ENCODE peak calls at places on chromosomes 2 and 18, in seven cellular contexts. D is CD8-positive, alpha-beta T cell; A is fibroblast of villous mesenchyme; G is WTC11; F is SK-N-SH; Y is heart left ventricle; E is type B pancreatic cell. Z is an unnamed sample.
A peak's percentile ranks its signal among the peaks of the same experiment; 100 is the strongest.

GRCh38 chr2:94986392-94986963 is 39.0 kb upstream of the MAL start:
- DNase-seq in E (no peak), A (peak; percentile 65), D (peak; percentile 45), F (peak; percentile 63), G (peak; percentile 75), Y (no peak), Z (peak; percentile 67)

GRCh38 chr2:113754989-113755689 is 1.3 kb downstream of the SLC35F5 start:
- DNase-seq in D (no peak), E (no peak), A (peak; percentile 27), G (no peak), Y (no peak), F (no peak), Z (no peak)

GRCh38 chr2:192960945-192961344 is 766.2 kb upstream of the TMEFF2 start:
- DNase-seq in F (no peak), D (no peak), E (no peak), G (no peak), Y (no peak), A (no peak), Z (no peak)

GRCh38 chr2:28375742-28376631 is 16.7 kb upstream of the FOSL2 start:
- DNase-seq in F (no peak), G (no peak), A (no peak), E (no peak), Y (no peak), D (no peak), Z (no peak)

GRCh38 chr2:75100011-75100680 is 99.2 kb downstream of the TACR1 start:
- DNase-seq in E (no peak), G (no peak), F (peak; percentile 7), A (peak; percentile 65), Y (no peak), D (no peak), Z (no peak)

GRCh38 chr2:213627054-213627710 is 342.9 kb downstream of the SPAG16 start:
- DNase-seq in Y (no peak), E (no peak), D (no peak), A (no peak), G (no peak), F (no peak), Z (no peak)

GRCh38 chr2:238985931-238986446 is 138.1 kb downstream of the TWIST2 start:
- DNase-seq in D (no peak), Y (no peak), G (no peak), F (peak; percentile 16), E (no peak), A (no peak), Z (no peak)

GRCh38 chr2:128311216-128311754 is 7.4 kb downstream of the HS6ST1 start:
- DNase-seq in Y (no peak), D (peak; percentile 39), G (no peak), E (no peak), A (no peak), F (no peak), Z (no peak)

GRCh38 chr2:231198291-231199173 is at the start of gene ARMC9:
- DNase-seq in D (peak; percentile 82), F (peak; percentile 99), Y (peak; percentile 80), A (peak; percentile 60), G (peak; percentile 81), E (peak; percentile 86), Z (peak; percentile 76)

GRCh38 chr2:208620487-208620978 is 213.9 kb downstream of the PTH2R start:
- DNase-seq in G (no peak), Y (no peak), F (peak; percentile 7), D (no peak), E (no peak), A (no peak), Z (no peak)

GRCh38 chr2:193966590-193966989 is 1690.4 kb upstream of the SLC39A10 start:
- DNase-seq in D (no peak), Y (no peak), A (peak; percentile 48), G (no peak), E (no peak), F (no peak), Z (no peak)

GRCh38 chr2:28750316-28751101 is 1.1 kb upstream of the PPP1CB start:
- DNase-seq in F (peak; percentile 28), A (peak; percentile 59), E (no peak), Y (peak; percentile 16), D (no peak), G (no peak), Z (no peak)

GRCh38 chr2:12456293-12457151 is 260.2 kb upstream of the TRIB2 start:
- DNase-seq in G (peak; percentile 20), E (no peak), D (peak; percentile 75), A (peak; percentile 100), F (no peak), Y (peak; percentile 76), Z (no peak)

GRCh38 chr2:36277146-36277808 is 78.3 kb upstream of the CRIM1 start:
- DNase-seq in G (no peak), A (peak; percentile 53), E (no peak), F (no peak), Y (no peak), D (no peak), Z (no peak)

GRCh38 chr2:6412533-6413085 is 453.1 kb downstream of the CMPK2 start:
- DNase-seq in D (no peak), F (no peak), Y (no peak), A (peak; percentile 13), G (no peak), E (no peak), Z (no peak)

GRCh38 chr2:98188351-98189046 is 101.5 kb downstream of the VWA3B start:
- DNase-seq in D (no peak), A (no peak), F (no peak), E (no peak), Y (no peak), G (no peak), Z (no peak)

GRCh38 chr18:13386891-13387801 is 168.6 kb downstream of the LDLRAD4 start:
- DNase-seq in D (peak; percentile 44), F (no peak), E (no peak), A (no peak), G (no peak), Y (no peak), Z (no peak)

GRCh38 chr2:64137567-64137966 is 6.7 kb downstream of the PELI1 start:
- DNase-seq in A (no peak), F (no peak), G (no peak), E (no peak), D (no peak), Y (no peak), Z (no peak)

GRCh38 chr2:139626128-139626527 is 845.9 kb upstream of the NXPH2 start:
- DNase-seq in G (no peak), A (no peak), D (no peak), Y (no peak), E (no peak), F (no peak), Z (no peak)

GRCh38 chr2:34204560-34204959 is 605.5 kb upstream of the FAM98A start:
- DNase-seq in G (no peak), F (no peak), Y (no peak), E (no peak), D (no peak), A (no peak), Z (no peak)

GRCh38 chr2:134375935-134376334 is 122.1 kb downstream of the MGAT5 start:
- DNase-seq in G (peak; percentile 13), F (peak; percentile 23), Y (peak; percentile 36), A (peak; percentile 95), E (no peak), D (no peak), Z (no peak)

GRCh38 chr2:28469304-28469703 is 26.6 kb upstream of the PLB1 start:
- DNase-seq in E (no peak), D (no peak), F (no peak), A (no peak), G (no peak), Y (no peak), Z (no peak)

GRCh38 chr18:7084080-7084765 is 33.4 kb downstream of the LAMA1 start:
- DNase-seq in G (no peak), Y (no peak), D (no peak), E (no peak), F (no peak), A (peak; percentile 66), Z (no peak)

GRCh38 chr2:172829229-172829628 is 93.6 kb downstream of the RAPGEF4 start:
- DNase-seq in A (peak; percentile 87), E (no peak), D (no peak), F (no peak), G (no peak), Y (no peak), Z (no peak)

GRCh38 chr2:9423100-9423921 is at the start of the genes CPSF3 and ITGB1BP1:
- DNase-seq in A (peak; percentile 98), Y (peak; percentile 98), F (peak; percentile 100), E (peak; percentile 99), G (peak; percentile 98), D (peak; percentile 98), Z (peak; percentile 99)
- TF ChIP-seq CTCF in A (no peak), Y (no peak), F (no peak), E (peak; percentile 22), G (no peak), D (no peak), Z (no peak)

GRCh38 chr2:202599911-202600310 is 34.9 kb upstream of the FAM117B start:
- DNase-seq in Y (no peak), F (no peak), D (no peak), A (no peak), G (no peak), E (no peak), Z (no peak)
- TF ChIP-seq CTCF in Y (no peak), F (no peak), D (no peak), A (no peak), G (no peak), E (no peak), Z (no peak)

DNA sequence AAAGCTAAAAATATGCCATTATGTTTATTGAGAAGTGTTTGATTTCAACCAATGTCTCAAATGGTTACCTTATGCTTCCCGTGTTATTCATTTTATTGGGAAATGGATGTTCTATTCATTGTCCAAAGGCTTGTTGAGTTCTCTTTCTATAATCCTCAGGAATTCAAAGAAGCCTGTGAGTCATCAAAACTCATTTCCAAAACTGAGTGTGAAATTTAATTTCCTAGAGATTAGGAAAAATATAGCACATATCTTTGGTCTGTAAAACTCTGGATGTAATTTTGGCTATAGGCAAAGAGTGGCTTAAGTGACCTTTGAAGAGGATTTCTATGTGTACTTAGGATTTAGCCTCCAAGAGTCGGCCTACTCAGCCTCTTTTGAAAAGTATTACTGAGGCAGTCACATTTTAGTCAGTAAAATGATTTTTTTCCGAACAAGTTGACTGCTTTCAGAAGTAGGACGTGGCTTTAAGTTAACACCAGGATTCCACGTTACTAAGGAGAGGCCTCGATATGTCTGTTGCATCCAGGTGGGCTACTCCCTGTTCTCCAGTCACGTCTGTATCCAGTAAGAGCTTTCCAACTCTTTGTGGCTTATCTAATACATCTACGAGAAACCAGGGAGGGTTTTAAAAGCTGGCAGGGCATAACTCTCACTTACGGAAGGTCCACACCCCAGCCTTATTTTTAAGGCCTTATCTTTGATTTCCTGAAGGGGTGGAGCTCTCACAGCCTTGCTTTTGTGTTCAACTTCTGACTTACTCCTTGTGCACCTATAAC is 99.4 kb downstream of the SLC8A1 start:
- DNase-seq in F (no peak), D (no peak), Y (no peak), A (no peak), G (no peak), E (no peak), Z (no peak)
- TF ChIP-seq CTCF in F (no peak), D (no peak), Y (no peak), A (no peak), G (no peak), E (no peak), Z (no peak)

DNA sequence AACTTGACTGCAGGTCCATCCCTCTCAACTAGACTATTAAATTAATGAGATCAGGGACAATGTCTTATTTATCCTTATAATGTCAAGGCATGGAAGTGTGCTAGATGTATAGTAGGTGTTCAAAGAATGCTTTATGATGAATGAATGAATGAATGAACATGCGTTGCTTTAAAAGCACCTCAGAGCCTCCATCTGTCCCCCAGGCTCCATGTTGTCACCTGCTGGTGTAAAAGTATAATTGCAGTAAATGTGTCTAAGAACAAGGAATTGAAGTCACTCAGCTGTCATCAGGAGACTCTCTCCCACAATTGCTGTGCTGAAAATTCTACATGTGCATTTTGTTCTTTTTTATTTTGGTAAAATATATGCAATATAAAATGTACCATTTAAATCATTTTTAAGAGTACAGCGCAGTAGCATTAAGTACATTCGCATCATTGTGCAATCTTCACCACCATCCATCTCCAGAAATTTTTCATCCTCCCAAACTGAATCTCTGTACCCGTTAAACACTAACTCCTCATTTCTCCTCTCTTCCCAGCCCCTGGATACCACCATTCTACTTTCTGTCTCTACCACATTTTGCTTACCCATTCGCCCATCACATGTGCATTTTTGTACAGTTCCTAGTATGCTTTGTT is 52.6 kb downstream of the GNAL start:
- DNase-seq in F (peak; percentile 37), E (no peak), Y (no peak), A (no peak), G (no peak), D (no peak), Z (no peak)
- TF ChIP-seq CTCF in F (peak; percentile 41), E (peak; percentile 71), Y (peak; percentile 24), A (peak; percentile 56), G (peak; percentile 37), D (peak; percentile 61), Z (peak; percentile 80)